ENCODE peak calls at places on chromosomes 13 and 19, in ten cellular contexts. B is psoas muscle, M is AG04450, E is heart left ventricle, H is uterus, C is fibroblast of mammary gland, X is AG09309, J is foreskin fibroblast, D is tibial artery, V is cardiac muscle cell. Q is an unnamed sample.

GRCh38 chr19:11587302-11587972 is 9.8 kb upstream of the ZNF627 start:
- DNase-seq in B (peak), M (peak), E (peak), H (peak), C (peak), X (no peak), J (peak), D (peak), V (peak), Q (peak)

GRCh38 chr19:11767633-11768133 is 883 bp downstream of the ZNF441 start:
- DNase-seq in B (peak), M (no peak), E (peak), H (peak), C (peak), X (no peak), J (peak), D (peak), V (peak), Q (no peak)

GRCh38 chr13:30148171-30148754 is 159.1 kb downstream of the KATNAL1 start:
- DNase-seq in B (no peak), M (no peak), E (no peak), H (no peak), C (no peak), X (no peak), J (no peak), D (no peak), V (no peak), Q (no peak)

GRCh38 chr19:41866284-41866683 is 6.2 kb downstream of the RPS19 start:
- DNase-seq in B (no peak), M (no peak), E (no peak), H (no peak), C (no peak), X (no peak), J (no peak), D (no peak), V (no peak), Q (no peak)

GRCh38 chr19:7492142-7493055 is 3.6 kb upstream of the PEX11G start:
- DNase-seq in B (no peak), M (no peak), E (no peak), H (no peak), C (peak), X (peak), J (peak), D (no peak), V (no peak), Q (no peak)

GRCh38 chr13:30038884-30039283 is 188.5 kb upstream of the UBL3 start:
- DNase-seq in B (no peak), M (no peak), E (no peak), H (peak), C (peak), X (peak), J (peak), D (no peak), V (no peak), Q (peak)

GRCh38 chr13:28659611-28659970 is 661 bp downstream of the POMP start:
- DNase-seq in B (no peak), M (no peak), E (no peak), H (no peak), C (peak), X (no peak), J (peak), D (no peak), V (no peak), Q (peak)

GRCh38 chr19:10726268-10726667 is 8.4 kb downstream of the DNM2 start:
- DNase-seq in B (no peak), M (no peak), E (no peak), H (no peak), C (no peak), X (no peak), J (no peak), D (no peak), V (no peak), Q (no peak)

GRCh38 chr13:45393941-45394570 is 24.1 kb downstream of the SLC25A30 start:
- DNase-seq in B (no peak), M (no peak), E (peak), H (peak), C (peak), X (no peak), J (peak), D (no peak), V (peak), Q (peak)

GRCh38 chr13:63542704-63543215 is 2127.1 kb upstream of the PCDH20 start:
- DNase-seq in B (no peak), M (no peak), E (no peak), H (no peak), C (no peak), X (no peak), J (no peak), D (no peak), V (no peak), Q (no peak)

GRCh38 chr19:36115453-36116343 is at the start of gene TBCB:
- DNase-seq in B (peak), M (no peak), E (peak), H (peak), C (peak), X (no peak), J (no peak), D (no peak), V (peak), Q (peak)

GRCh38 chr13:48265217-48265815 is 32.3 kb downstream of the ITM2B start:
- DNase-seq in B (no peak), M (no peak), E (no peak), H (no peak), C (no peak), X (no peak), J (no peak), D (no peak), V (no peak), Q (no peak)

GRCh38 chr13:36758345-36758744 is 60.7 kb upstream of the RFXAP start:
- DNase-seq in B (no peak), M (no peak), E (no peak), H (no peak), C (no peak), X (no peak), J (no peak), D (no peak), V (peak), Q (no peak)

GRCh38 chr19:42074513-42075363 is 1.2 kb upstream of the ZNF574 start:
- DNase-seq in B (no peak), M (no peak), E (no peak), H (peak), C (peak), X (no peak), J (peak), D (no peak), V (no peak), Q (no peak)

GRCh38 chr19:3687774-3688706 is 12.2 kb downstream of the PIP5K1C start:
- DNase-seq in B (no peak), M (no peak), E (no peak), H (peak), C (no peak), X (no peak), J (no peak), D (no peak), V (peak), Q (no peak)
- TF ChIP-seq CTCF in B (no peak), M (no peak), E (no peak), H (no peak), C (no peak), X (no peak), J (no peak), D (no peak), V (no peak), Q (no peak)

GRCh38 chr13:54799621-54800226 is 1771.1 kb downstream of the OLFM4 start:
- DNase-seq in B (peak), M (no peak), E (no peak), H (no peak), C (no peak), X (no peak), J (no peak), D (no peak), V (no peak), Q (no peak)
- H3K4me3 ChIP-seq in B (no peak), M (no peak), E (no peak), H (no peak), C (no peak), X (no peak), J (no peak), D (no peak), V (no peak), Q (no peak)

GRCh38 chr19:56543776-56544175 is 5.0 kb downstream of the ZFP28 start:
- DNase-seq in B (no peak), M (no peak), E (no peak), H (no peak), C (no peak), X (no peak), J (no peak), D (no peak), V (no peak), Q (no peak)

DNA sequence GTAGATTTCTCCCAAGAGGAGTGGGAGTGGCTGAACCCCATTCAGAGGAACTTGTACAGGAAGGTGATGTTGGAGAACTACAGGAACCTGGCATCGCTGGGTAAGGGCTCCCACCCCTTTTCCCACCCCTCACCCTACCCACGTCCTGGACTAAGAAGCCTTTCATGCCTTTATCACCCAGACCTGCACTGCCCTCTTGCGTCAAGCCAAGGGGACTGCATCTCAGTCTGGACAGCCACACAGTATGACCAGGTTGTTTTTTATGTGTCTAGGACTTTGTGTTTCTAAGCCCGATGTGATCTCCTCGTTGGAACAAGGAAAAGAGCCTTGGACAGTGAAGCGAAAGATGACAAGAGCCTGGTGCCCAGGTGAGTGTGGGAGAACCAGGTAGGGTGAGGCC is 8.8 kb downstream of the ZFP28 start:
- DNase-seq in B (no peak), M (no peak), E (no peak), H (no peak), C (no peak), X (no peak), J (no peak), D (no peak), V (no peak), Q (no peak)
- TF ChIP-seq CTCF in B (no peak), M (peak), E (no peak), H (no peak), C (peak), X (peak), J (no peak), D (no peak), V (no peak), Q (peak)

GRCh38 chr13:52615134-52615801 is 27.0 kb upstream of the HNRNPA1L2 start:
- DNase-seq in B (no peak), M (no peak), E (no peak), H (no peak), C (no peak), X (no peak), J (no peak), D (no peak), V (no peak), Q (no peak)
- H3K4me3 ChIP-seq in B (no peak), M (no peak), E (no peak), H (no peak), C (no peak), X (no peak), J (no peak), D (no peak), V (no peak), Q (no peak)

GRCh38 chr19:2611483-2612464 is 90.7 kb downstream of the GNG7 start:
- DNase-seq in B (no peak), M (no peak), E (no peak), H (no peak), C (no peak), X (no peak), J (no peak), D (no peak), V (no peak), Q (no peak)
- TF ChIP-seq CTCF in B (no peak), M (no peak), E (no peak), H (no peak), C (no peak), X (no peak), J (no peak), D (no peak), V (no peak), Q (no peak)

GRCh38 chr19:52069653-52070052 is 21.0 kb upstream of the ZNF432 start:
- DNase-seq in B (no peak), M (no peak), E (no peak), H (no peak), C (no peak), X (no peak), J (no peak), D (no peak), V (no peak), Q (no peak)

GRCh38 chr19:52065399-52065798 is 16.8 kb upstream of the ZNF432 start:
- DNase-seq in B (no peak), M (no peak), E (no peak), H (no peak), C (no peak), X (no peak), J (no peak), D (no peak), V (no peak), Q (no peak)

GRCh38 chr19:52070496-52070895 is 21.9 kb upstream of the ZNF432 start:
- DNase-seq in B (no peak), M (no peak), E (no peak), H (no peak), C (peak), X (no peak), J (no peak), D (no peak), V (no peak), Q (peak)

GRCh38 chr19:52066258-52066866 is 17.7 kb upstream of the ZNF432 start:
- DNase-seq in B (no peak), M (no peak), E (no peak), H (no peak), C (no peak), X (no peak), J (no peak), D (no peak), V (no peak), Q (no peak)
- H3K4me3 ChIP-seq in B (no peak), M (no peak), E (no peak), H (no peak), C (no peak), X (no peak), J (no peak), D (no peak), V (no peak), Q (no peak)

DNA sequence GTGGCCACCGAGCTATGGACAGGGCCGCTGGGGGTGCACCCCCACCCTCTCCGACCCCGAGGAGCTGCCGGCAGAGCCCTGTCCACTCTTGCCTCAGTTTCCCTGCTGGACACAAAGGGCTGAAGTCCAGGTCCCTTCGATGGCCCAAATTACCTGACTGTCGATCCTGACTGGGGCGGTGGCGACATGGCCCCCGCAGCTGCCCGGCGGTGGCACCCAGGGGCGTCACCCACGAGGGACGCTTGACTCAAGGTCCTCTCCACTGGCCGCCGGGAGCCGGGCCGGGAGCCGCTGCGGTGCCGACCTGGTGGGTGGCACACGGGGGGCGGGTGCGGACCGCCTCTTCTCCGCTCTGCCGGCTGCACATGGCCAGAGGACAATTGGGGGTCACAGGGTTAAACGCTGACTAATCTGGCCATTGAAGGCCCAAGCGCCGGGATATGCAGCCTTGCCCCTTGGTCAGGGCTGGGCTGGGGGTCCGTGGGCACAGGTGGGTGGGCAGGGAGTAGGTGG is 16.4 kb downstream of the ARID3A start:
- DNase-seq in B (no peak), M (no peak), E (no peak), H (no peak), C (no peak), X (no peak), J (no peak), D (no peak), V (no peak), Q (no peak)
- TF ChIP-seq CTCF in B (no peak), M (no peak), E (no peak), H (no peak), C (no peak), X (no peak), J (no peak), D (no peak), V (no peak), Q (no peak)

GRCh38 chr19:1753730-1754442 is 580 bp downstream of the ONECUT3 start:
- DNase-seq in B (no peak), M (no peak), E (no peak), H (no peak), C (no peak), X (no peak), J (no peak), D (no peak), V (no peak), Q (no peak)

GRCh38 chr19:1752009-1752756 is 1.1 kb upstream of the ONECUT3 start:
- DNase-seq in B (no peak), M (no peak), E (no peak), H (no peak), C (no peak), X (no peak), J (no peak), D (no peak), V (no peak), Q (no peak)

GRCh38 chr19:1751367-1752008 is 1.8 kb upstream of the ONECUT3 start:
- DNase-seq in B (no peak), M (no peak), E (no peak), H (no peak), C (no peak), X (no peak), J (no peak), D (no peak), V (no peak), Q (no peak)

GRCh38 chr19:1754651-1755466 is 1.6 kb downstream of the ONECUT3 start:
- DNase-seq in B (no peak), M (no peak), E (no peak), H (no peak), C (peak), X (no peak), J (peak), D (no peak), V (no peak), Q (no peak)

GRCh38 chr19:1752757-1753728 is at the start of gene ONECUT3:
- DNase-seq in B (no peak), M (no peak), E (no peak), H (no peak), C (no peak), X (no peak), J (no peak), D (no peak), V (no peak), Q (no peak)
- H3K4me3 ChIP-seq in B (no peak), M (no peak), E (no peak), H (no peak), C (no peak), X (no peak), J (no peak), D (no peak), V (no peak), Q (no peak)

DNA sequence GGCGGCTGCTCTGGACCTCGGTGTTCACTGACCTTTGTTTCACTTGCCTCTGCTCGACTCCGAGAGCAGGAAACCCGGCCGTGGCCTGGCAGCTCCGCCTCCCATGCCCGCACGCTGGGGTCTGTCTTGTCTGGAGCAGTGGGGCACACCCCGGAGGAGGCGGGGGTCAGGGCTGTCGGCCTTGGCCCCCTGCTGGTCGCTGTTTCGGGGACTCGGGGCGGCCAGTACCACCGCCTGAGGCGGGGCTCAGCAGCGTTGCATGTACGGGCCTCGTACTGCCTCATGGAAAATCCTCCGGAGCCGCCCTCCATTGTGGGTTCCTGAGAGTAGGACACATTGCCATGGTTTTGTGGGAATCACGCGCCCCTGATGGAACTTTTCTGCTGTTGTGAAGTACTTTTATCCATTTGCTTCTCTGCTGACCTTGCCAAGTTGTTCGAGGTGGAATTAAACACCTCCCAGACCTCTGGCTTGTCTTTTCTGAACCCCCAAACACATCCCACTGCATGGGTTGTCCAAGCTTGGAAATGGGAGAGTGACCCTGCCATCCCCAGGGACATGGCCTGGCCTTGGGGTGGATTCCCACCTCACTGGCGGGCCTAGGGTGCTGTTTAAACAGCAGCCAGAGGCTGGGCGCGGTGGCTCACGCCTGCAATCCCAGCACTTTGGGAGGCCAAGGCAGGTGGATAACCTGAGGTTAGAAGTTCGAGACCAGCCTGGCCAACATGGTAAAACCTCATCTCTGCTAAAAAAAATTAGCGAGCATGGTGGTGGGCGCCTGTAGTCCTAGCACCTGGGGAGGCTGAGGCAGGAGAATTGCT is 5.5 kb upstream of the NDUFS7 start:
- DNase-seq in B (no peak), M (no peak), E (no peak), H (no peak), C (no peak), X (no peak), J (no peak), D (no peak), V (no peak), Q (no peak)
- TF ChIP-seq CTCF in B (no peak), M (no peak), E (no peak), H (no peak), C (no peak), X (no peak), J (no peak), D (no peak), V (no peak), Q (no peak)